ENCODE peak calls at places on chromosomes 1 and 21, in six cellular contexts. C is activated T-cell treated with anti-CD3 and anti-CD28 coated beads for 1 hour, A is HCEC 1CT, U is tibial artery, W is Caki2, R is OCI-LY7. N is an unnamed sample.

GRCh38 chr1:6695861-6696260 is 5.8 kb downstream of the DNAJC11 start:
- DNase-seq in A (peak; percentile 5), C (no peak), R (no peak), W (no peak), U (no peak), N (no peak)

GRCh38 chr1:189496768-189497167 is 980.9 kb downstream of the BRINP3 start:
- DNase-seq in W (no peak), R (no peak), C (no peak), A (peak; percentile 22), U (no peak), N (no peak)

GRCh38 chr1:109613396-109614147 is 5.8 kb downstream of the GNAT2 start:
- DNase-seq in C (no peak), A (no peak), R (no peak), W (no peak), U (no peak), N (no peak)

GRCh38 chr1:1019122-1019999 is 559 bp upstream of the AGRN start:
- DNase-seq in A (peak; percentile 82), R (peak; percentile 87), C (peak; percentile 73), W (peak; percentile 88), U (peak; percentile 75), N (peak; percentile 89)

GRCh38 chr21:20023199-20023598 is 975.0 kb upstream of the NCAM2 start:
- DNase-seq in R (no peak), C (no peak), A (no peak), U (no peak), W (no peak), N (no peak)

GRCh38 chr1:158272681-158273080 is 17.0 kb upstream of the CD1C start:
- DNase-seq in C (no peak), A (no peak), U (no peak), R (no peak), W (no peak), N (no peak)

GRCh38 chr1:145897969-145898368 is 11.9 kb downstream of the ITGA10 start:
- DNase-seq in W (no peak), C (no peak), U (no peak), A (no peak), R (no peak), N (no peak)

GRCh38 chr1:206979379-206980043 is 9.3 kb upstream of the FCAMR start:
- DNase-seq in W (peak; percentile 49), R (peak; percentile 13), A (peak; percentile 18), U (no peak), C (no peak), N (no peak)